ENCODE peak calls at places on chromosomes 13 and 19, in seven cellular contexts. T, B, W, E, I, U and Q are unnamed samples.

GRCh38 chr13:84417426-84417825 is 535.2 kb upstream of the SLITRK1 start:
- DNase-seq in T (no peak), B (no peak), W (no peak), E (no peak), I (no peak), U (no peak), Q (no peak)

GRCh38 chr19:2064788-2065524 is 13.9 kb upstream of the MKNK2 start:
- DNase-seq in T (no peak), B (no peak), W (no peak), E (no peak), I (no peak), U (no peak), Q (no peak)

GRCh38 chr13:43107780-43108179 is 84.4 kb downstream of the DNAJC15 start:
- DNase-seq in T (no peak), B (no peak), W (no peak), E (peak; percentile 13), I (no peak), U (no peak), Q (no peak)

GRCh38 chr13:91134773-91135124 is 212.7 kb upstream of the MIR17HG start:
- DNase-seq in T (no peak), B (no peak), W (no peak), E (no peak), I (no peak), U (no peak), Q (no peak)

GRCh38 chr13:74174810-74175209 is 40.6 kb upstream of the KLF12 start:
- DNase-seq in T (no peak), B (no peak), W (no peak), E (no peak), I (no peak), U (no peak), Q (no peak)

GRCh38 chr13:100547805-100548204 is 40.8 kb downstream of the GGACT start:
- DNase-seq in T (no peak), B (peak; percentile 42), W (no peak), E (no peak), I (no peak), U (no peak), Q (no peak)

GRCh38 chr19:1815605-1816529 is 3.8 kb upstream of the ATP8B3 start:
- DNase-seq in T (no peak), B (no peak), W (no peak), E (no peak), I (no peak), U (no peak), Q (no peak)

GRCh38 chr19:4839192-4839591 is 7.7 kb upstream of the TICAM1 start:
- DNase-seq in T (no peak), B (no peak), W (no peak), E (no peak), I (no peak), U (no peak), Q (no peak)

GRCh38 chr19:16801599-16801998 is 27.6 kb upstream of the SIN3B start:
- DNase-seq in T (no peak), B (peak; percentile 16), W (no peak), E (peak; percentile 58), I (no peak), U (no peak), Q (no peak)